ENCODE peak calls at places on chromosomes 7 and 10, in nine cellular contexts. L is central memory CD4-positive, alpha-beta T cell; Z is stimulated activated CD8-positive, alpha-beta memory T cell treated with anti-CD3 and anti-CD28 coated beads, Interleukin-12 subunit alpha, Interleukin-12 subunit beta, amount 100 ng/mL, for 4 hours; V is choroid plexus epithelial cell; R is thoracic aorta; N is brain microvascular endothelial cell; G is adrenal gland; W is AG04450; S is NCI-H1092 treated with DMSO at 0.1 percent for 48 hours. Y is an unnamed sample.

GRCh38 chr7:101598422-101598957 is 30.6 kb downstream of the MYL10 start:
- DNase-seq in G (no peak), V (no peak), R (no peak), W (no peak), N (no peak), Z (no peak), S (no peak), L (no peak), Y (no peak)

GRCh38 chr7:156445997-156446761 is 194.4 kb upstream of the RNF32 start:
- DNase-seq in Z (no peak), L (no peak), S (no peak), W (no peak), R (no peak), N (no peak), V (no peak), G (no peak), Y (no peak)

GRCh38 chr10:126090911-126091728 is 194.8 kb downstream of the FANK1 start:
- DNase-seq in G (peak; percentile 69), Z (no peak), L (no peak), W (peak; percentile 76), R (no peak), N (peak; percentile 92), S (no peak), V (peak; percentile 62), Y (no peak)

GRCh38 chr7:106381252-106381651 is 96.5 kb upstream of the NAMPT start:
- DNase-seq in N (no peak), R (no peak), S (no peak), V (no peak), G (no peak), L (no peak), Z (no peak), W (no peak), Y (no peak)

GRCh38 chr10:126684171-126684745 is 13.8 kb upstream of the C10orf90 start:
- DNase-seq in Z (no peak), S (no peak), R (no peak), N (no peak), G (no peak), L (no peak), W (no peak), V (peak; percentile 50), Y (no peak)

GRCh38 chr7:100603697-100604077 is 1.5 kb downstream of the PCOLCE start:
- DNase-seq in N (no peak), L (no peak), Z (no peak), G (no peak), W (no peak), S (no peak), V (peak; percentile 34), R (no peak), Y (no peak)

GRCh38 chr10:113930482-113931057 is 76.1 kb downstream of the NHLRC2 start:
- DNase-seq in R (no peak), L (no peak), G (no peak), V (no peak), S (no peak), W (no peak), Z (no peak), N (no peak), Y (no peak)

GRCh38 chr7:81111358-81111757 is 192.5 kb upstream of the SEMA3C start:
- DNase-seq in L (no peak), N (peak; percentile 96), S (no peak), Z (no peak), R (no peak), G (no peak), V (peak; percentile 98), W (peak; percentile 78), Y (no peak)

GRCh38 chr10:5595095-5595494 is 70.3 kb downstream of the CALML3 start:
- DNase-seq in G (no peak), W (no peak), R (no peak), S (no peak), Z (no peak), V (no peak), N (no peak), L (no peak), Y (no peak)

GRCh38 chr10:68202965-68203358 is 29.0 kb downstream of the ATOH7 start:
- DNase-seq in L (no peak), V (peak; percentile 30), S (no peak), G (no peak), Z (no peak), N (peak; percentile 59), W (no peak), R (no peak), Y (no peak)

GRCh38 chr7:93432130-93432529 is 142.4 kb downstream of the CALCR start:
- DNase-seq in W (no peak), V (no peak), Z (no peak), R (no peak), N (no peak), S (no peak), G (no peak), L (no peak), Y (no peak)

GRCh38 chr7:106369349-106369748 is 84.6 kb upstream of the NAMPT start:
- DNase-seq in Z (no peak), W (peak; percentile 33), L (no peak), R (no peak), V (peak; percentile 62), G (no peak), S (no peak), N (peak; percentile 48), Y (no peak)

GRCh38 chr7:76065016-76065612 is 17.2 kb downstream of the MDH2 start:
- DNase-seq in G (no peak), W (no peak), N (no peak), S (no peak), Z (no peak), R (no peak), L (no peak), V (no peak), Y (no peak)

GRCh38 chr10:77888356-77888703 is 38.2 kb downstream of the DLG5 start:
- DNase-seq in Z (no peak), N (no peak), S (no peak), R (no peak), L (no peak), G (no peak), V (peak; percentile 34), W (no peak), Y (no peak)

GRCh38 chr10:12388671-12389070 is 39.3 kb downstream of the CAMK1D start:
- DNase-seq in L (no peak), N (no peak), R (no peak), Z (no peak), S (no peak), W (no peak), V (no peak), G (peak; percentile 46), Y (no peak)

GRCh38 chr10:69049564-69049955 is 38.3 kb upstream of the SRGN start:
- DNase-seq in V (no peak), W (no peak), N (no peak), R (no peak), L (no peak), S (no peak), G (no peak), Z (no peak), Y (no peak)

Y was measured in nucleus accumbens.